ENCODE peak calls at places on chromosomes 7 and 10, in nine cellular contexts. Q, Z, N, O, H, E, G, A and Y are unnamed samples.

GRCh38 chr10:1403508-1404230 is 333.7 kb downstream of the ADARB2 start:
- DNase-seq in E (peak), H (no peak), Q (no peak), Z (no peak), G (no peak), O (no peak), N (no peak), A (no peak), Y (no peak)

GRCh38 chr7:35781200-35781701 is 19.6 kb upstream of the SEPTIN7 start:
- DNase-seq in Q (no peak), A (no peak), H (no peak), Z (no peak), N (peak), E (no peak), G (no peak), O (no peak), Y (no peak)

GRCh38 chr7:108053250-108053649 is 50.3 kb upstream of the LAMB1 start:
- DNase-seq in O (no peak), H (no peak), Z (no peak), Q (no peak), G (no peak), N (no peak), A (no peak), E (no peak), Y (no peak)

GRCh38 chr7:132789281-132789680 is 213.0 kb upstream of the PLXNA4 start:
- DNase-seq in Z (no peak), E (no peak), H (no peak), N (no peak), Q (no peak), G (no peak), O (no peak), A (no peak), Y (no peak)

GRCh38 chr10:24382979-24383663 is 174.2 kb downstream of the KIAA1217 start:
- DNase-seq in Q (peak), N (no peak), O (no peak), H (no peak), Z (no peak), E (no peak), G (no peak), A (no peak), Y (no peak)

GRCh38 chr10:3542185-3542611 is 242.8 kb downstream of the KLF6 start:
- DNase-seq in G (no peak), Q (no peak), N (no peak), H (no peak), A (no peak), O (no peak), E (no peak), Z (peak), Y (no peak)

GRCh38 chr7:141276031-141276430 is 202.2 kb downstream of the TMEM178B start:
- DNase-seq in N (no peak), H (no peak), E (no peak), Z (peak), Q (no peak), A (no peak), O (no peak), G (no peak), Y (no peak)

GRCh38 chr10:99595236-99595635 is 25.0 kb downstream of the SLC25A28 start:
- DNase-seq in N (no peak), O (no peak), Q (no peak), A (no peak), H (no peak), G (no peak), Z (no peak), E (no peak), Y (no peak)

GRCh38 chr10:102413053-102413705 is 5.4 kb downstream of the PSD start:
- DNase-seq in A (peak), Q (no peak), E (no peak), O (no peak), H (peak), Z (no peak), N (no peak), G (no peak), Y (no peak)

GRCh38 chr7:135659159-135659837 is 3.0 kb upstream of the STMP1 start:
- DNase-seq in H (no peak), E (no peak), N (no peak), A (no peak), G (peak), Q (no peak), Z (no peak), O (no peak), Y (no peak)

GRCh38 chr7:108335264-108335918 is 120.8 kb downstream of the NRCAM start:
- DNase-seq in H (peak), Z (no peak), Q (peak), O (no peak), A (no peak), E (no peak), N (no peak), G (no peak), Y (no peak)

GRCh38 chr7:16712916-16713315 is 40.6 kb upstream of the TSPAN13 start:
- DNase-seq in N (no peak), A (no peak), O (no peak), Q (no peak), G (no peak), H (no peak), Z (peak), E (no peak), Y (no peak)

GRCh38 chr7:28145931-28146330 is 34.7 kb downstream of the JAZF1 start:
- DNase-seq in G (no peak), Z (no peak), N (no peak), Q (no peak), H (no peak), O (no peak), E (no peak), A (no peak), Y (no peak)

GRCh38 chr10:51607436-51607835 is 92.0 kb downstream of the CSTF2T start:
- DNase-seq in G (no peak), N (no peak), O (no peak), E (no peak), A (no peak), Q (no peak), Z (no peak), H (no peak), Y (no peak)

GRCh38 chr7:31318308-31318707 is 22.2 kb downstream of the NEUROD6 start:
- DNase-seq in G (no peak), Z (no peak), E (no peak), Q (no peak), A (no peak), H (no peak), O (no peak), N (no peak), Y (no peak)

GRCh38 chr7:35253182-35253679 is 669 bp downstream of the TBX20 start:
- DNase-seq in Z (no peak), Q (no peak), H (no peak), G (no peak), E (no peak), A (no peak), O (no peak), N (no peak), Y (no peak)

GRCh38 chr10:123995461-123996131 is 97.8 kb downstream of the CHST15 start:
- DNase-seq in E (peak), Z (peak), H (peak), G (peak), N (no peak), O (no peak), Q (peak), A (no peak), Y (peak)

GRCh38 chr7:2633538-2634264 is 1.9 kb downstream of the TTYH3 start:
- DNase-seq in N (peak), A (no peak), G (peak), Z (peak), Q (peak), H (peak), E (no peak), O (no peak), Y (no peak)

GRCh38 chr7:96921771-96922170 is 83.6 kb upstream of the DLX6 start:
- DNase-seq in A (no peak), G (no peak), Z (no peak), H (no peak), O (no peak), N (no peak), E (no peak), Q (no peak), Y (no peak)

GRCh38 chr10:58570307-58570723 is 57.6 kb downstream of the BICC1 start:
- DNase-seq in Q (no peak), G (no peak), H (no peak), O (no peak), Z (no peak), A (no peak), E (no peak), N (no peak), Y (no peak)

GRCh38 chr10:129531195-129531968 is 64.3 kb downstream of the MGMT start:
- DNase-seq in G (peak), O (no peak), N (no peak), E (no peak), Q (no peak), Z (peak), H (no peak), A (no peak), Y (no peak)

GRCh38 chr7:30867483-30867882 is 44.2 kb upstream of the AQP1 start:
- DNase-seq in A (no peak), E (no peak), Q (no peak), O (no peak), H (no peak), Z (no peak), N (no peak), G (no peak), Y (no peak)

GRCh38 chr10:49282879-49283321 is 16.1 kb upstream of the C10orf71 start:
- DNase-seq in Z (no peak), G (no peak), H (no peak), E (no peak), A (no peak), O (no peak), Q (no peak), N (no peak), Y (no peak)

GRCh38 chr10:57948796-57949195 is 318.9 kb downstream of the IPMK start:
- DNase-seq in Z (no peak), G (no peak), E (no peak), Q (no peak), H (no peak), A (no peak), O (no peak), N (no peak), Y (no peak)

GRCh38 chr7:30764030-30764991 is 6.9 kb upstream of the MINDY4 start:
- DNase-seq in O (no peak), N (no peak), G (no peak), H (no peak), Z (no peak), Q (no peak), A (no peak), E (no peak), Y (no peak)

GRCh38 chr10:58384095-58384494 is 1.1 kb upstream of the TFAM start:
- DNase-seq in Z (no peak), N (no peak), A (no peak), O (no peak), H (no peak), Q (no peak), E (no peak), G (no peak), Y (no peak)

GRCh38 chr7:101507791-101508252 is 121.3 kb downstream of the MYL10 start:
- DNase-seq in N (peak), Z (peak), H (peak), G (peak), Q (peak), A (peak), E (peak), O (no peak), Y (peak)

GRCh38 chr10:58590152-58590551 is 77.5 kb downstream of the BICC1 start:
- DNase-seq in G (no peak), O (no peak), Q (peak), E (no peak), H (no peak), A (no peak), Z (peak), N (peak), Y (no peak)

GRCh38 chr7:152663926-152664325 is 12.0 kb downstream of the XRCC2 start:
- DNase-seq in N (no peak), Q (no peak), G (peak), H (no peak), Z (no peak), O (no peak), E (no peak), A (no peak), Y (no peak)

GRCh38 chr7:108222236-108222892 is 92.2 kb upstream of the LAMB4 start:
- DNase-seq in E (no peak), G (no peak), H (no peak), O (no peak), Q (no peak), Z (peak), A (no peak), N (no peak), Y (no peak)

GRCh38 chr10:53209941-53210611 is 437.5 kb upstream of the MBL2 start:
- DNase-seq in G (peak), E (no peak), A (no peak), N (no peak), H (no peak), Q (no peak), O (no peak), Z (no peak), Y (no peak)

GRCh38 chr7:92751902-92752901 is 84.2 kb downstream of the CDK6 start:
- DNase-seq in G (peak), A (no peak), O (no peak), N (peak), H (no peak), Z (peak), Q (no peak), E (no peak), Y (no peak)